ENCODE peak calls at places on chromosome 10, in four cellular contexts. One of them, this sample, is unnamed.

GRCh38 chr10:119303886-119304285 is 96.5 kb downstream of the GRK5 start:
- DNase-seq in suprapubic skin: no peak
- DNase-seq in prostate gland: no peak
- DNase-seq in esophagus muscularis mucosa: no peak
- DNase-seq in this sample: no peak

GRCh38 chr10:77264107-77264506 is 373.5 kb downstream of the KCNMA1 start:
- DNase-seq in suprapubic skin: no peak
- DNase-seq in prostate gland: no peak
- DNase-seq in esophagus muscularis mucosa: no peak
- DNase-seq in this sample: no peak

GRCh38 chr10:3778708-3779108 is 6.3 kb downstream of the KLF6 start:
- DNase-seq in suprapubic skin: no peak
- DNase-seq in prostate gland: no peak
- DNase-seq in esophagus muscularis mucosa: no peak
- DNase-seq in this sample: no peak

GRCh38 chr10:129622736-129623135 is 155.7 kb downstream of the MGMT start:
- DNase-seq in suprapubic skin: no peak
- DNase-seq in prostate gland: no peak
- DNase-seq in esophagus muscularis mucosa: peak; percentile 47
- DNase-seq in this sample: no peak

GRCh38 chr10:113326160-113327111 is 226.4 kb upstream of the HABP2 start:
- DNase-seq in suprapubic skin: no peak
- DNase-seq in prostate gland: no peak
- DNase-seq in esophagus muscularis mucosa: no peak
- DNase-seq in this sample: no peak

GRCh38 chr10:73887038-73888015 is 13.0 kb upstream of the CAMK2G start:
- DNase-seq in suprapubic skin: peak; percentile 89
- DNase-seq in prostate gland: peak; percentile 85
- DNase-seq in esophagus muscularis mucosa: peak; percentile 93
- DNase-seq in this sample: no peak

GRCh38 chr10:77498210-77498609 is 139.4 kb downstream of the KCNMA1 start:
- DNase-seq in suprapubic skin: no peak
- DNase-seq in prostate gland: peak; percentile 93
- DNase-seq in esophagus muscularis mucosa: no peak
- DNase-seq in this sample: no peak

GRCh38 chr10:97384641-97385040 is 16.5 kb downstream of the RRP12 start:
- DNase-seq in suprapubic skin: no peak
- DNase-seq in prostate gland: no peak
- DNase-seq in esophagus muscularis mucosa: no peak
- DNase-seq in this sample: no peak

GRCh38 chr10:114575417-114576131 is 82.5 kb downstream of the ABLIM1 start:
- DNase-seq in suprapubic skin: no peak
- DNase-seq in prostate gland: peak; percentile 21
- DNase-seq in esophagus muscularis mucosa: no peak
- DNase-seq in this sample: no peak

GRCh38 chr10:75379234-75379724 is 22.3 kb downstream of the ZNF503 start:
- DNase-seq in suprapubic skin: no peak
- DNase-seq in prostate gland: peak; percentile 10
- DNase-seq in esophagus muscularis mucosa: no peak
- DNase-seq in this sample: no peak

GRCh38 chr10:92914478-92915066 is 66.3 kb downstream of the EXOC6 start:
- DNase-seq in suprapubic skin: no peak
- DNase-seq in prostate gland: peak; percentile 14
- DNase-seq in esophagus muscularis mucosa: no peak
- DNase-seq in this sample: peak; percentile 51

GRCh38 chr10:6589287-6590094 is 9.4 kb upstream of the PRKCQ start:
- DNase-seq in suprapubic skin: no peak
- DNase-seq in prostate gland: no peak
- DNase-seq in esophagus muscularis mucosa: no peak
- DNase-seq in this sample: no peak

GRCh38 chr10:103542764-103543616 is 49.5 kb downstream of the NEURL1 start:
- DNase-seq in suprapubic skin: peak; percentile 53
- DNase-seq in prostate gland: peak; percentile 25
- DNase-seq in esophagus muscularis mucosa: no peak
- DNase-seq in this sample: no peak

GRCh38 chr10:4407783-4408182 is 418.2 kb upstream of the AKR1E2 start:
- DNase-seq in suprapubic skin: no peak
- DNase-seq in prostate gland: no peak
- DNase-seq in esophagus muscularis mucosa: no peak
- DNase-seq in this sample: no peak

GRCh38 chr10:89470628-89471027 is 56.3 kb downstream of the IFIT5 start:
- DNase-seq in suprapubic skin: no peak
- DNase-seq in prostate gland: no peak
- DNase-seq in esophagus muscularis mucosa: no peak
- DNase-seq in this sample: no peak

GRCh38 chr10:67587771-67588170 is 108.2 kb downstream of the CTNNA3 start:
- DNase-seq in suprapubic skin: no peak
- DNase-seq in prostate gland: no peak
- DNase-seq in esophagus muscularis mucosa: no peak
- DNase-seq in this sample: no peak

GRCh38 chr10:13758302-13758701 is 171.5 kb downstream of the PRPF18 start:
- DNase-seq in suprapubic skin: no peak
- DNase-seq in prostate gland: peak; percentile 28
- DNase-seq in esophagus muscularis mucosa: no peak
- DNase-seq in this sample: no peak

GRCh38 chr10:24456319-24456718 is 247.4 kb downstream of the KIAA1217 start:
- DNase-seq in suprapubic skin: no peak
- DNase-seq in prostate gland: no peak
- DNase-seq in esophagus muscularis mucosa: no peak
- DNase-seq in this sample: no peak

GRCh38 chr10:17504547-17505245 is 50.3 kb upstream of the ST8SIA6 start:
- DNase-seq in suprapubic skin: no peak
- DNase-seq in prostate gland: no peak
- DNase-seq in esophagus muscularis mucosa: no peak
- DNase-seq in this sample: no peak

GRCh38 chr10:13784067-13784466 is 197.3 kb downstream of the PRPF18 start:
- DNase-seq in suprapubic skin: no peak
- DNase-seq in prostate gland: no peak
- DNase-seq in esophagus muscularis mucosa: no peak
- DNase-seq in this sample: no peak

GRCh38 chr10:70784476-70784875 is 701 bp downstream of the TBATA start:
- DNase-seq in suprapubic skin: no peak
- DNase-seq in prostate gland: no peak
- DNase-seq in esophagus muscularis mucosa: no peak
- DNase-seq in this sample: no peak

GRCh38 chr10:86348321-86349210 is 18.0 kb downstream of the GRID1 start:
- DNase-seq in suprapubic skin: no peak
- DNase-seq in prostate gland: no peak
- DNase-seq in esophagus muscularis mucosa: no peak
- DNase-seq in this sample: no peak

GRCh38 chr10:51031995-51032394 is 42.3 kb upstream of the PRKG1 start:
- DNase-seq in suprapubic skin: no peak
- DNase-seq in prostate gland: no peak
- DNase-seq in esophagus muscularis mucosa: no peak
- DNase-seq in this sample: no peak

GRCh38 chr10:8323443-8324054 is 269.1 kb downstream of the GATA3 start:
- DNase-seq in suprapubic skin: no peak
- DNase-seq in prostate gland: no peak
- DNase-seq in esophagus muscularis mucosa: no peak
- DNase-seq in this sample: no peak

GRCh38 chr10:121179006-121179405 is 327.8 kb downstream of the WDR11 start:
- DNase-seq in suprapubic skin: no peak
- DNase-seq in prostate gland: peak; percentile 18
- DNase-seq in esophagus muscularis mucosa: no peak
- DNase-seq in this sample: no peak

GRCh38 chr10:61621538-61622150 is 41.1 kb upstream of the CABCOCO1 start:
- DNase-seq in suprapubic skin: no peak
- DNase-seq in prostate gland: no peak
- DNase-seq in esophagus muscularis mucosa: no peak
- DNase-seq in this sample: no peak

GRCh38 chr10:19977097-19977521 is 160.9 kb downstream of the PLXDC2 start:
- DNase-seq in suprapubic skin: no peak
- DNase-seq in prostate gland: no peak
- DNase-seq in esophagus muscularis mucosa: no peak
- DNase-seq in this sample: no peak

GRCh38 chr10:88114368-88114767 is 250.9 kb downstream of the PTEN start:
- DNase-seq in suprapubic skin: no peak
- DNase-seq in prostate gland: no peak
- DNase-seq in esophagus muscularis mucosa: peak; percentile 80
- DNase-seq in this sample: no peak

GRCh38 chr10:24505759-24506158 is 217.9 kb downstream of the ARHGAP21 start:
- DNase-seq in suprapubic skin: no peak
- DNase-seq in prostate gland: peak; percentile 80
- DNase-seq in esophagus muscularis mucosa: no peak
- DNase-seq in this sample: no peak

GRCh38 chr10:103448751-103449150 is 3.4 kb downstream of the CALHM2 start:
- DNase-seq in suprapubic skin: no peak
- DNase-seq in prostate gland: no peak
- DNase-seq in esophagus muscularis mucosa: no peak
- DNase-seq in this sample: no peak

GRCh38 chr10:97270523-97271154 is 21.8 kb downstream of the ARHGAP19 start:
- DNase-seq in suprapubic skin: no peak
- DNase-seq in prostate gland: no peak
- DNase-seq in esophagus muscularis mucosa: no peak
- DNase-seq in this sample: no peak

GRCh38 chr10:89515031-89515841 is 20.2 kb downstream of the SLC16A12 start:
- DNase-seq in suprapubic skin: no peak
- DNase-seq in prostate gland: no peak
- DNase-seq in esophagus muscularis mucosa: no peak
- DNase-seq in this sample: no peak

GRCh38 chr10:20879136-20879535 is 18.0 kb downstream of the NEBL start:
- DNase-seq in suprapubic skin: no peak
- DNase-seq in prostate gland: no peak
- DNase-seq in esophagus muscularis mucosa: no peak
- DNase-seq in this sample: no peak

GRCh38 chr10:21473541-21473940 is 51.9 kb downstream of the SKIDA1 start:
- DNase-seq in suprapubic skin: no peak
- DNase-seq in prostate gland: no peak
- DNase-seq in esophagus muscularis mucosa: no peak
- DNase-seq in this sample: no peak

GRCh38 chr10:92407305-92408016 is 116.5 kb downstream of the MARCHF5 start:
- DNase-seq in suprapubic skin: no peak
- DNase-seq in prostate gland: no peak
- DNase-seq in esophagus muscularis mucosa: no peak
- DNase-seq in this sample: no peak

GRCh38 chr10:45655219-45655618 is 17.4 kb downstream of the ZFAND4 start:
- DNase-seq in suprapubic skin: no peak
- DNase-seq in prostate gland: no peak
- DNase-seq in esophagus muscularis mucosa: no peak
- DNase-seq in this sample: no peak
- H3K4me1 ChIP-seq in suprapubic skin: no peaks in the 10 kb centered on the region
- H3K4me1 ChIP-seq in prostate gland: no peaks in the 10 kb centered on the region
- H3K4me1 ChIP-seq in esophagus muscularis mucosa: no peaks in the 10 kb centered on the region
- H3K4me1 ChIP-seq in this sample: no peaks in the 10 kb centered on the region

GRCh38 chr10:79268100-79268670 is 79.1 kb upstream of the PPIF start:
- DNase-seq in suprapubic skin: no peak
- DNase-seq in prostate gland: no peak
- DNase-seq in esophagus muscularis mucosa: no peak
- DNase-seq in this sample: no peak

GRCh38 chr10:79266543-79267312 is 80.5 kb upstream of the PPIF start:
- DNase-seq in suprapubic skin: peak; percentile 86
- DNase-seq in prostate gland: no peak
- DNase-seq in esophagus muscularis mucosa: no peak
- DNase-seq in this sample: no peak

GRCh38 chr10:79266092-79266491 is 81.2 kb upstream of the PPIF start:
- DNase-seq in suprapubic skin: no peak
- DNase-seq in prostate gland: no peak
- DNase-seq in esophagus muscularis mucosa: no peak
- DNase-seq in this sample: no peak

GRCh38 chr10:79268717-79269116 is 78.6 kb upstream of the PPIF start:
- DNase-seq in suprapubic skin: no peak
- DNase-seq in prostate gland: no peak
- DNase-seq in esophagus muscularis mucosa: no peak
- DNase-seq in this sample: no peak

GRCh38 chr10:79267449-79267848 is 79.8 kb upstream of the PPIF start:
- DNase-seq in suprapubic skin: no peak
- DNase-seq in prostate gland: no peak
- DNase-seq in esophagus muscularis mucosa: no peak
- DNase-seq in this sample: no peak
- TF ChIP-seq CTCF in suprapubic skin: no peak
- TF ChIP-seq CTCF in prostate gland: no peak
- TF ChIP-seq CTCF in esophagus muscularis mucosa: no peak
- TF ChIP-seq CTCF in this sample: no peak

DNA sequence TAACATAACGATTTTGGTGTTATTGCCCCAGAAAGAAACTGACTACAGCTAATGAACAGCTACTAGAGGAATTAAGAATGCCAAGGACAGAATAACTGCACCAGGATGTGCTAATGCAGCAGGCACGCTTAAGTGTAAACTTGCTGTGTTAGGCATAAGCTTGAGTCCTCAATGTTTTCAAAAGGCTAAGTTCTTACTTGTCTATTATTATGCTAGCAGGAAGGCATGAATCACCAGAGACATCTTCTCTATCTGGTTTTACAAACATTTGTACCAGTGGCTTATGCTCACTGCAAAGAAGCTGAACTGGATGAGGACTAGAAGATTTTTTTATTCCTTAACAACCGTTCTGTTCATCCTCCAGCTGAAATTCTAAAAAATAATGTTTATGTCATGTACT is 1035.3 kb downstream of the NRG3 start:
- DNase-seq in suprapubic skin: no peak
- DNase-seq in prostate gland: no peak
- DNase-seq in esophagus muscularis mucosa: no peak
- DNase-seq in this sample: no peak
- H3K4me1 ChIP-seq in suprapubic skin: no peaks in the 10 kb centered on the region
- H3K4me1 ChIP-seq in prostate gland: no peaks in the 10 kb centered on the region
- H3K4me1 ChIP-seq in esophagus muscularis mucosa: no peaks in the 10 kb centered on the region
- H3K4me1 ChIP-seq in this sample: no peaks in the 10 kb centered on the region

GRCh38 chr10:126520918-126521317 is 132.6 kb upstream of the ADAM12 start:
- DNase-seq in suprapubic skin: no peak
- DNase-seq in prostate gland: no peak
- DNase-seq in esophagus muscularis mucosa: no peak
- DNase-seq in this sample: no peak
- TF ChIP-seq CTCF in suprapubic skin: no peak
- TF ChIP-seq CTCF in prostate gland: no peak
- TF ChIP-seq CTCF in esophagus muscularis mucosa: no peak
- TF ChIP-seq CTCF in this sample: no peak